ENCODE peak calls at places on chromosomes 1 and 21, in five cellular contexts. One of them, this sample, is unnamed.

GRCh38 chr1:14538335-14538734 is 60.1 kb upstream of the KAZN start:
- DNase-seq in mammary epithelial cell: no peak
- DNase-seq in upper lobe of right lung: no peak
- DNase-seq in activated CD4-positive, alpha-beta T cell treated with anti-CD3 and anti-CD28 coated beads, Interleukin-2, amount 50 U/mL, for 1 hour: no peak
- DNase-seq in keratinocyte: no peak
- DNase-seq in this sample: no peak

GRCh38 chr1:10701145-10701544 is 95.3 kb downstream of the CASZ1 start:
- DNase-seq in activated CD4-positive, alpha-beta T cell treated with anti-CD3 and anti-CD28 coated beads, Interleukin-2, amount 50 U/mL, for 1 hour: no peak
- DNase-seq in upper lobe of right lung: no peak
- DNase-seq in keratinocyte: no peak
- DNase-seq in mammary epithelial cell: no peak
- DNase-seq in this sample: no peak

GRCh38 chr21:17780539-17780938 is 38.6 kb downstream of the C21orf91 start:
- DNase-seq in keratinocyte: peak
- DNase-seq in upper lobe of right lung: no peak
- DNase-seq in mammary epithelial cell: no peak
- DNase-seq in activated CD4-positive, alpha-beta T cell treated with anti-CD3 and anti-CD28 coated beads, Interleukin-2, amount 50 U/mL, for 1 hour: peak
- DNase-seq in this sample: no peak

GRCh38 chr1:186802388-186802787 is 26.4 kb upstream of the PLA2G4A start:
- DNase-seq in keratinocyte: no peak
- DNase-seq in activated CD4-positive, alpha-beta T cell treated with anti-CD3 and anti-CD28 coated beads, Interleukin-2, amount 50 U/mL, for 1 hour: no peak
- DNase-seq in mammary epithelial cell: peak
- DNase-seq in upper lobe of right lung: no peak
- DNase-seq in this sample: no peak

GRCh38 chr1:43441894-43442632 is 11.7 kb downstream of the HYI start:
- DNase-seq in mammary epithelial cell: no peak
- DNase-seq in keratinocyte: no peak
- DNase-seq in upper lobe of right lung: no peak
- DNase-seq in activated CD4-positive, alpha-beta T cell treated with anti-CD3 and anti-CD28 coated beads, Interleukin-2, amount 50 U/mL, for 1 hour: no peak
- DNase-seq in this sample: no peak

GRCh38 chr1:87252406-87252805 is 76.3 kb upstream of the LMO4 start:
- DNase-seq in activated CD4-positive, alpha-beta T cell treated with anti-CD3 and anti-CD28 coated beads, Interleukin-2, amount 50 U/mL, for 1 hour: no peak
- DNase-seq in keratinocyte: no peak
- DNase-seq in upper lobe of right lung: no peak
- DNase-seq in mammary epithelial cell: no peak
- DNase-seq in this sample: no peak

GRCh38 chr1:3093928-3094626 is 25.1 kb downstream of the PRDM16 start:
- DNase-seq in upper lobe of right lung: no peak
- DNase-seq in activated CD4-positive, alpha-beta T cell treated with anti-CD3 and anti-CD28 coated beads, Interleukin-2, amount 50 U/mL, for 1 hour: no peak
- DNase-seq in mammary epithelial cell: no peak
- DNase-seq in keratinocyte: no peak
- DNase-seq in this sample: no peak

GRCh38 chr1:168676861-168677260 is 52.1 kb downstream of the DPT start:
- DNase-seq in keratinocyte: no peak
- DNase-seq in upper lobe of right lung: no peak
- DNase-seq in activated CD4-positive, alpha-beta T cell treated with anti-CD3 and anti-CD28 coated beads, Interleukin-2, amount 50 U/mL, for 1 hour: no peak
- DNase-seq in mammary epithelial cell: no peak
- DNase-seq in this sample: no peak

GRCh38 chr1:34265396-34265795 is 88.7 kb downstream of the C1orf94 start:
- DNase-seq in mammary epithelial cell: no peak
- DNase-seq in upper lobe of right lung: no peak
- DNase-seq in keratinocyte: no peak
- DNase-seq in activated CD4-positive, alpha-beta T cell treated with anti-CD3 and anti-CD28 coated beads, Interleukin-2, amount 50 U/mL, for 1 hour: no peak
- DNase-seq in this sample: no peak

GRCh38 chr21:35942211-35943144 is 117.8 kb downstream of the SETD4 start:
- DNase-seq in keratinocyte: no peak
- DNase-seq in upper lobe of right lung: no peak
- DNase-seq in activated CD4-positive, alpha-beta T cell treated with anti-CD3 and anti-CD28 coated beads, Interleukin-2, amount 50 U/mL, for 1 hour: no peak
- DNase-seq in mammary epithelial cell: no peak
- DNase-seq in this sample: no peak

GRCh38 chr21:36207577-36208320 is 51.1 kb downstream of the DOP1B start:
- DNase-seq in mammary epithelial cell: peak
- DNase-seq in activated CD4-positive, alpha-beta T cell treated with anti-CD3 and anti-CD28 coated beads, Interleukin-2, amount 50 U/mL, for 1 hour: no peak
- DNase-seq in upper lobe of right lung: no peak
- DNase-seq in keratinocyte: no peak
- DNase-seq in this sample: no peak

GRCh38 chr1:214432247-214432646 is 119.2 kb downstream of the PTPN14 start:
- DNase-seq in mammary epithelial cell: no peak
- DNase-seq in upper lobe of right lung: no peak
- DNase-seq in activated CD4-positive, alpha-beta T cell treated with anti-CD3 and anti-CD28 coated beads, Interleukin-2, amount 50 U/mL, for 1 hour: no peak
- DNase-seq in keratinocyte: no peak
- DNase-seq in this sample: no peak

GRCh38 chr1:44412591-44412990 is 7.5 kb downstream of the RNF220 start:
- DNase-seq in activated CD4-positive, alpha-beta T cell treated with anti-CD3 and anti-CD28 coated beads, Interleukin-2, amount 50 U/mL, for 1 hour: no peak
- DNase-seq in upper lobe of right lung: no peak
- DNase-seq in mammary epithelial cell: no peak
- DNase-seq in keratinocyte: no peak
- DNase-seq in this sample: no peak

GRCh38 chr1:234918216-234918841 is 210.3 kb downstream of the TOMM20 start:
- DNase-seq in activated CD4-positive, alpha-beta T cell treated with anti-CD3 and anti-CD28 coated beads, Interleukin-2, amount 50 U/mL, for 1 hour: no peak
- DNase-seq in mammary epithelial cell: no peak
- DNase-seq in keratinocyte: no peak
- DNase-seq in upper lobe of right lung: peak
- DNase-seq in this sample: no peak

GRCh38 chr1:205270764-205271163 is 43.0 kb downstream of the TMCC2 start:
- DNase-seq in activated CD4-positive, alpha-beta T cell treated with anti-CD3 and anti-CD28 coated beads, Interleukin-2, amount 50 U/mL, for 1 hour: no peak
- DNase-seq in mammary epithelial cell: peak
- DNase-seq in upper lobe of right lung: no peak
- DNase-seq in keratinocyte: no peak
- DNase-seq in this sample: no peak

GRCh38 chr1:108843390-108844188 is 13.3 kb downstream of the AKNAD1 start:
- DNase-seq in keratinocyte: no peak
- DNase-seq in activated CD4-positive, alpha-beta T cell treated with anti-CD3 and anti-CD28 coated beads, Interleukin-2, amount 50 U/mL, for 1 hour: no peak
- DNase-seq in mammary epithelial cell: no peak
- DNase-seq in upper lobe of right lung: no peak
- DNase-seq in this sample: no peak

GRCh38 chr1:177354247-177354646 is 183.5 kb downstream of the BRINP2 start:
- DNase-seq in mammary epithelial cell: peak
- DNase-seq in activated CD4-positive, alpha-beta T cell treated with anti-CD3 and anti-CD28 coated beads, Interleukin-2, amount 50 U/mL, for 1 hour: no peak
- DNase-seq in upper lobe of right lung: no peak
- DNase-seq in keratinocyte: no peak
- DNase-seq in this sample: no peak

GRCh38 chr1:48947761-48948537 is 171.3 kb upstream of the BEND5 start:
- DNase-seq in mammary epithelial cell: no peak
- DNase-seq in upper lobe of right lung: no peak
- DNase-seq in activated CD4-positive, alpha-beta T cell treated with anti-CD3 and anti-CD28 coated beads, Interleukin-2, amount 50 U/mL, for 1 hour: no peak
- DNase-seq in keratinocyte: no peak
- DNase-seq in this sample: no peak

GRCh38 chr1:21904725-21905520 is 32.2 kb downstream of the HSPG2 start:
- DNase-seq in keratinocyte: peak
- DNase-seq in mammary epithelial cell: peak
- DNase-seq in activated CD4-positive, alpha-beta T cell treated with anti-CD3 and anti-CD28 coated beads, Interleukin-2, amount 50 U/mL, for 1 hour: no peak
- DNase-seq in upper lobe of right lung: no peak
- DNase-seq in this sample: no peak

GRCh38 chr1:116262207-116262994 is 110.6 kb upstream of the ATP1A1 start:
- DNase-seq in keratinocyte: no peak
- DNase-seq in activated CD4-positive, alpha-beta T cell treated with anti-CD3 and anti-CD28 coated beads, Interleukin-2, amount 50 U/mL, for 1 hour: no peak
- DNase-seq in upper lobe of right lung: no peak
- DNase-seq in mammary epithelial cell: no peak
- DNase-seq in this sample: peak

GRCh38 chr1:178451529-178451928 is 45.2 kb downstream of the CLEC20A start:
- DNase-seq in activated CD4-positive, alpha-beta T cell treated with anti-CD3 and anti-CD28 coated beads, Interleukin-2, amount 50 U/mL, for 1 hour: no peak
- DNase-seq in mammary epithelial cell: no peak
- DNase-seq in upper lobe of right lung: no peak
- DNase-seq in keratinocyte: no peak
- DNase-seq in this sample: no peak

GRCh38 chr1:54774820-54775498 is 10.6 kb upstream of the PARS2 start:
- DNase-seq in upper lobe of right lung: no peak
- DNase-seq in keratinocyte: no peak
- DNase-seq in activated CD4-positive, alpha-beta T cell treated with anti-CD3 and anti-CD28 coated beads, Interleukin-2, amount 50 U/mL, for 1 hour: no peak
- DNase-seq in mammary epithelial cell: no peak
- DNase-seq in this sample: peak

GRCh38 chr1:193181526-193181925 is 4.9 kb downstream of the B3GALT2 start:
- DNase-seq in mammary epithelial cell: no peak
- DNase-seq in keratinocyte: no peak
- DNase-seq in activated CD4-positive, alpha-beta T cell treated with anti-CD3 and anti-CD28 coated beads, Interleukin-2, amount 50 U/mL, for 1 hour: no peak
- DNase-seq in upper lobe of right lung: no peak
- DNase-seq in this sample: no peak

GRCh38 chr1:234875953-234876814 is 252.5 kb downstream of the TOMM20 start:
- DNase-seq in upper lobe of right lung: peak
- DNase-seq in keratinocyte: no peak
- DNase-seq in mammary epithelial cell: no peak
- DNase-seq in activated CD4-positive, alpha-beta T cell treated with anti-CD3 and anti-CD28 coated beads, Interleukin-2, amount 50 U/mL, for 1 hour: no peak
- DNase-seq in this sample: no peak

GRCh38 chr1:6287431-6287886 is 26.6 kb upstream of the GPR153 start:
- DNase-seq in upper lobe of right lung: no peak
- DNase-seq in activated CD4-positive, alpha-beta T cell treated with anti-CD3 and anti-CD28 coated beads, Interleukin-2, amount 50 U/mL, for 1 hour: no peak
- DNase-seq in mammary epithelial cell: no peak
- DNase-seq in keratinocyte: no peak
- DNase-seq in this sample: no peak

GRCh38 chr1:17621691-17622090 is 82.2 kb downstream of the ARHGEF10L start:
- DNase-seq in activated CD4-positive, alpha-beta T cell treated with anti-CD3 and anti-CD28 coated beads, Interleukin-2, amount 50 U/mL, for 1 hour: no peak
- DNase-seq in mammary epithelial cell: no peak
- DNase-seq in upper lobe of right lung: no peak
- DNase-seq in keratinocyte: no peak
- DNase-seq in this sample: no peak

GRCh38 chr1:46466477-46467182 is 23.0 kb upstream of the DMBX1 start:
- DNase-seq in keratinocyte: no peak
- DNase-seq in upper lobe of right lung: peak
- DNase-seq in mammary epithelial cell: no peak
- DNase-seq in activated CD4-positive, alpha-beta T cell treated with anti-CD3 and anti-CD28 coated beads, Interleukin-2, amount 50 U/mL, for 1 hour: no peak
- DNase-seq in this sample: peak

GRCh38 chr1:53594391-53595180 is 135.4 kb downstream of the DMRTB1 start:
- DNase-seq in keratinocyte: no peak
- DNase-seq in mammary epithelial cell: no peak
- DNase-seq in activated CD4-positive, alpha-beta T cell treated with anti-CD3 and anti-CD28 coated beads, Interleukin-2, amount 50 U/mL, for 1 hour: no peak
- DNase-seq in upper lobe of right lung: peak
- DNase-seq in this sample: no peak

GRCh38 chr21:29812947-29813346 is 126.8 kb downstream of the GRIK1 start:
- DNase-seq in keratinocyte: no peak
- DNase-seq in mammary epithelial cell: no peak
- DNase-seq in activated CD4-positive, alpha-beta T cell treated with anti-CD3 and anti-CD28 coated beads, Interleukin-2, amount 50 U/mL, for 1 hour: no peak
- DNase-seq in upper lobe of right lung: no peak
- DNase-seq in this sample: no peak

GRCh38 chr1:225824522-225824921 is 14.6 kb downstream of the EPHX1 start:
- DNase-seq in keratinocyte: no peak
- DNase-seq in activated CD4-positive, alpha-beta T cell treated with anti-CD3 and anti-CD28 coated beads, Interleukin-2, amount 50 U/mL, for 1 hour: no peak
- DNase-seq in mammary epithelial cell: no peak
- DNase-seq in upper lobe of right lung: no peak
- DNase-seq in this sample: no peak

GRCh38 chr1:231357831-231358354 is 19.8 kb downstream of the SPRTN start:
- DNase-seq in mammary epithelial cell: peak
- DNase-seq in activated CD4-positive, alpha-beta T cell treated with anti-CD3 and anti-CD28 coated beads, Interleukin-2, amount 50 U/mL, for 1 hour: peak
- DNase-seq in keratinocyte: peak
- DNase-seq in upper lobe of right lung: no peak
- DNase-seq in this sample: peak

GRCh38 chr21:44437696-44438431 is 17.4 kb upstream of the LRRC3 start:
- DNase-seq in mammary epithelial cell: no peak
- DNase-seq in activated CD4-positive, alpha-beta T cell treated with anti-CD3 and anti-CD28 coated beads, Interleukin-2, amount 50 U/mL, for 1 hour: no peak
- DNase-seq in keratinocyte: no peak
- DNase-seq in upper lobe of right lung: peak
- DNase-seq in this sample: no peak

GRCh38 chr1:245788269-245788668 is 633.5 kb downstream of the KIF26B start:
- DNase-seq in activated CD4-positive, alpha-beta T cell treated with anti-CD3 and anti-CD28 coated beads, Interleukin-2, amount 50 U/mL, for 1 hour: no peak
- DNase-seq in keratinocyte: peak
- DNase-seq in upper lobe of right lung: no peak
- DNase-seq in mammary epithelial cell: peak
- DNase-seq in this sample: no peak

This sample was measured in DND-41.